ENCODE peak calls at places on chromosomes 1 and 21, in ten cellular contexts. H is activated CD8-positive, alpha-beta T cell treated with anti-CD3 and anti-CD28 coated beads for 36 hours; O is BE2C; P is NCI-H510A treated with DMSO at 0.1 percent for 48 hours; Q is stimulated activated CD4-positive, alpha-beta T cell treated with anti-CD3 and anti-CD28 coated beads, Interleukin-4, amount 100 ng/mL, for 24 hours; W is adrenal gland; U is NCI-H1105 treated with DMSO at 0.1 percent for 48 hours; J is NCI-H1436; D is GM18507; N is effector memory CD8-positive, alpha-beta T cell. I is an unnamed sample.

GRCh38 chr1:152141971-152142584 is 16.9 kb downstream of the RPTN start:
- DNase-seq in J (no peak), P (no peak), U (peak; percentile 27), H (peak; percentile 44), D (no peak), N (no peak), W (peak; percentile 82), Q (peak; percentile 19), O (peak; percentile 36), I (peak; percentile 9)

GRCh38 chr1:178536844-178537371 is 24.0 kb downstream of the TEX35 start:
- DNase-seq in H (no peak), P (no peak), J (no peak), U (no peak), Q (no peak), D (no peak), O (no peak), W (peak; percentile 57), N (no peak), I (no peak)

GRCh38 chr1:156510709-156511108 is 10.1 kb upstream of the MEF2D start:
- DNase-seq in D (no peak), P (no peak), U (no peak), O (no peak), N (no peak), H (no peak), Q (no peak), J (no peak), W (peak; percentile 84), I (no peak)

GRCh38 chr1:50568782-50569181 is 145.5 kb upstream of the DMRTA2 start:
- DNase-seq in U (no peak), J (no peak), Q (no peak), H (no peak), N (no peak), O (no peak), P (no peak), D (no peak), W (no peak), I (no peak)

GRCh38 chr1:164790081-164790480 is 231.1 kb downstream of the PBX1 start:
- DNase-seq in Q (no peak), U (no peak), H (no peak), N (no peak), W (no peak), J (no peak), O (no peak), D (no peak), P (no peak), I (no peak)

GRCh38 chr21:46056450-46056903 is 41.4 kb upstream of the COL6A2 start:
- DNase-seq in W (peak; percentile 70), P (no peak), D (no peak), O (no peak), U (no peak), Q (no peak), H (peak; percentile 74), N (no peak), J (no peak), I (no peak)

GRCh38 chr1:37303884-37304574 is 170.4 kb upstream of the ZC3H12A start:
- DNase-seq in H (no peak), Q (no peak), D (no peak), U (no peak), O (no peak), W (no peak), J (no peak), N (no peak), P (no peak), I (no peak)

GRCh38 chr21:14617040-14617393 is 70.9 kb upstream of the SAMSN1 start:
- DNase-seq in N (no peak), H (no peak), U (no peak), D (no peak), J (no peak), W (no peak), O (no peak), P (no peak), Q (no peak), I (no peak)

GRCh38 chr1:107277022-107277421 is 136.2 kb downstream of the NTNG1 start:
- DNase-seq in H (peak; percentile 13), P (peak; percentile 7), N (no peak), Q (no peak), W (peak; percentile 28), U (peak; percentile 22), J (no peak), O (peak; percentile 73), D (no peak), I (peak; percentile 23)

I was measured in SK-N-SH.